ENCODE peak calls at places on chromosomes 3 and 15, in eight cellular contexts. F is chondrocyte; B is mucosa of gallbladder; U is skeletal muscle cell; J is pulmonary artery endothelial cell; W is T1000; X is CD8-positive, alpha-beta T cell; O is stomach. I is an unnamed sample.

GRCh38 chr3:194370753-194371152 is 1.2 kb upstream of the LRRC15 start:
- DNase-seq in W (no peak), F (no peak), J (no peak), O (no peak), B (no peak), U (no peak), X (no peak), I (peak)

GRCh38 chr3:27166888-27167287 is 202.3 kb downstream of the NEK10 start:
- DNase-seq in O (no peak), U (peak), J (no peak), X (no peak), F (no peak), B (no peak), W (peak), I (peak)

GRCh38 chr3:5095879-5096278 is 26.2 kb upstream of the ARL8B start:
- DNase-seq in F (no peak), W (no peak), U (no peak), J (no peak), B (peak), X (no peak), O (no peak), I (no peak)

GRCh38 chr3:58487140-58487886 is 4.6 kb upstream of the KCTD6 start:
- DNase-seq in B (peak), X (no peak), J (no peak), U (peak), F (no peak), W (no peak), O (no peak), I (peak)

GRCh38 chr15:68425428-68426060 is 6.4 kb downstream of the ITGA11 start:
- DNase-seq in B (no peak), J (no peak), O (no peak), U (no peak), W (no peak), F (no peak), X (no peak), I (no peak)

GRCh38 chr3:80676869-80677268 is 909.1 kb upstream of the ROBO1 start:
- DNase-seq in B (no peak), J (no peak), O (no peak), F (no peak), W (no peak), X (no peak), U (no peak), I (no peak)

GRCh38 chr3:108780235-108780634 is 23.0 kb upstream of the RETNLB start:
- DNase-seq in O (no peak), B (no peak), U (no peak), F (no peak), X (peak), W (no peak), J (no peak), I (no peak)

GRCh38 chr3:51974963-51975856 is at the start of gene ABHD14A:
- DNase-seq in B (peak), X (peak), F (no peak), J (no peak), U (no peak), O (peak), W (peak), I (no peak)

GRCh38 chr3:148226246-148226645 is 471.5 kb upstream of the AGTR1 start:
- DNase-seq in O (no peak), J (no peak), X (no peak), U (no peak), W (no peak), B (no peak), F (no peak), I (no peak)

GRCh38 chr15:31390777-31391486 is 64.3 kb downstream of the KLF13 start:
- DNase-seq in B (peak), W (no peak), X (peak), J (no peak), U (no peak), F (no peak), O (no peak), I (no peak)

GRCh38 chr15:90889313-90889730 is 5.0 kb downstream of the FES start:
- DNase-seq in F (peak), W (no peak), B (no peak), J (no peak), X (no peak), U (no peak), O (no peak), I (peak)

GRCh38 chr3:79187441-79187840 is 580.4 kb downstream of the ROBO1 start:
- DNase-seq in J (no peak), B (no peak), W (no peak), U (no peak), O (no peak), F (no peak), X (no peak), I (no peak)

GRCh38 chr3:171873561-171873960 is 30.4 kb downstream of the TMEM212 start:
- DNase-seq in O (no peak), W (no peak), U (no peak), F (no peak), X (no peak), J (peak), B (no peak), I (peak)

GRCh38 chr3:175356899-175357324 is 497.8 kb downstream of the NAALADL2 start:
- DNase-seq in X (no peak), F (no peak), O (no peak), U (peak), B (no peak), W (no peak), J (no peak), I (no peak)

GRCh38 chr3:10352146-10352911 is 31.4 kb upstream of the SEC13 start:
- DNase-seq in X (no peak), B (no peak), U (peak), O (no peak), F (peak), W (peak), J (no peak), I (peak)

GRCh38 chr15:96360581-96361308 is 30.2 kb downstream of the NR2F2 start:
- DNase-seq in F (no peak), B (peak), J (no peak), O (peak), X (no peak), U (no peak), W (no peak), I (no peak)

GRCh38 chr15:99961011-99961441 is 227.8 kb upstream of the LYSMD4 start:
- DNase-seq in X (no peak), B (no peak), O (no peak), F (peak), W (no peak), U (no peak), J (no peak), I (no peak)

GRCh38 chr3:150232992-150233451 is 175.1 kb upstream of the TSC22D2 start:
- DNase-seq in U (peak), X (no peak), B (no peak), W (no peak), J (peak), F (no peak), O (peak), I (no peak)

GRCh38 chr3:190305406-190305805 is 16.8 kb downstream of the CLDN1 start:
- DNase-seq in U (no peak), W (no peak), J (no peak), B (no peak), O (no peak), F (no peak), X (no peak), I (peak)

GRCh38 chr3:72448858-72449257 is 399.4 kb downstream of the SHQ1 start:
- DNase-seq in U (no peak), B (no peak), J (no peak), F (no peak), X (no peak), W (no peak), O (no peak), I (peak)

GRCh38 chr3:190005343-190006113 is 115.2 kb downstream of the P3H2 start:
- DNase-seq in W (no peak), J (no peak), U (no peak), F (no peak), B (no peak), O (no peak), X (no peak), I (no peak)

GRCh38 chr3:110504901-110505300 is 566.7 kb upstream of the NECTIN3 start:
- DNase-seq in U (no peak), F (no peak), O (no peak), X (no peak), J (no peak), W (no peak), B (no peak), I (peak)

GRCh38 chr15:38531509-38531908 is 33.1 kb downstream of the RASGRP1 start:
- DNase-seq in F (no peak), U (no peak), J (no peak), X (no peak), O (no peak), B (no peak), W (no peak), I (peak)

GRCh38 chr15:65083262-65083701 is 6.7 kb downstream of the KBTBD13 start:
- DNase-seq in U (no peak), F (no peak), B (no peak), X (no peak), O (no peak), W (no peak), J (no peak), I (no peak)

GRCh38 chr15:53693729-53694533 is 65.5 kb downstream of the WDR72 start:
- DNase-seq in J (no peak), U (no peak), F (no peak), O (peak), W (no peak), X (no peak), B (peak), I (no peak)

GRCh38 chr3:188019761-188020160 is 134.2 kb upstream of the LPP start:
- DNase-seq in B (no peak), W (no peak), U (no peak), J (no peak), F (no peak), X (no peak), O (no peak), I (no peak)

GRCh38 chr3:128068156-128068620 is 16.0 kb downstream of the SEC61A1 start:
- DNase-seq in X (peak), O (no peak), W (peak), J (no peak), F (no peak), B (no peak), U (no peak), I (peak)

GRCh38 chr15:70701891-70702568 is 61.3 kb downstream of the UACA start:
- DNase-seq in U (peak), B (no peak), W (peak), O (no peak), J (peak), X (no peak), F (no peak), I (peak)

GRCh38 chr3:8529738-8530525 is 28.3 kb downstream of the LMCD1 start:
- DNase-seq in J (no peak), W (no peak), X (no peak), U (no peak), O (no peak), F (no peak), B (no peak), I (peak)

GRCh38 chr15:99197861-99198260 is 51.5 kb downstream of the TTC23 start:
- DNase-seq in W (no peak), U (no peak), X (no peak), O (no peak), B (no peak), F (no peak), J (no peak), I (peak)

GRCh38 chr3:184335661-184336483 is 1.5 kb upstream of the FAM131A start:
- DNase-seq in B (peak), F (no peak), O (peak), W (peak), X (peak), U (no peak), J (no peak), I (no peak)

GRCh38 chr15:45146405-45146804 is 16.6 kb downstream of the DUOX1 start:
- DNase-seq in W (no peak), B (no peak), F (no peak), O (no peak), U (no peak), X (no peak), J (no peak), I (no peak)